ENCODE peak calls at places on chromosomes 12 and 14, in ten cellular contexts. I is stimulated activated CD4-positive, alpha-beta T cell treated with anti-CD3 and anti-CD28 coated beads, Interleukin-15, amount 100 ng/mL, for 1 hour; J is occipital lobe; T is brain microvascular endothelial cell; H is skeletal muscle cell; N is NCI-H2171 treated with DMSO at 0.1 percent for 48 hours; Z is nucleus accumbens; A is EL; U is activated CD8-positive, alpha-beta T cell treated with anti-CD3 and anti-CD28 coated beads for 36 hours; B is activated CD4-positive, alpha-beta T cell treated with anti-CD3 and anti-CD28 coated beads for 4 hours. D is an unnamed sample.

GRCh38 chr12:75766263-75767160 is 255.1 kb upstream of the KRR1 start:
- DNase-seq in J (no peak), Z (no peak), I (no peak), A (peak; percentile 72), H (peak; percentile 43), B (no peak), N (no peak), T (peak; percentile 38), U (no peak), D (no peak)

GRCh38 chr14:74346341-74346740 is 1.9 kb upstream of the VRTN start:
- DNase-seq in I (no peak), N (peak; percentile 8), H (no peak), T (no peak), A (no peak), J (no peak), U (no peak), B (no peak), Z (no peak), D (no peak)

GRCh38 chr14:104023325-104024055 is 62.0 kb upstream of the ASPG start:
- DNase-seq in I (no peak), A (no peak), B (no peak), H (no peak), T (no peak), J (no peak), N (no peak), Z (no peak), U (no peak), D (no peak)

GRCh38 chr12:124862768-124863408 is 776 bp downstream of the SCARB1 start:
- DNase-seq in U (peak; percentile 57), I (no peak), N (no peak), H (no peak), A (peak; percentile 38), J (peak; percentile 58), Z (peak; percentile 46), T (peak; percentile 29), B (no peak), D (no peak)

GRCh38 chr12:123532808-123533649 is 490 bp downstream of the RILPL1 start:
- DNase-seq in H (no peak), U (no peak), I (no peak), N (no peak), B (peak; percentile 8), Z (peak; percentile 34), T (no peak), A (peak; percentile 53), J (no peak), D (no peak)

GRCh38 chr14:29216774-29217232 is 450.2 kb downstream of the FOXG1 start:
- DNase-seq in J (no peak), Z (no peak), U (no peak), I (no peak), B (no peak), H (no peak), A (no peak), N (peak; percentile 99), T (no peak), D (peak; percentile 16)

GRCh38 chr12:57270966-57271470 is 20.0 kb upstream of the STAC3 start:
- DNase-seq in H (no peak), B (no peak), T (no peak), Z (no peak), N (no peak), A (no peak), J (no peak), I (no peak), U (no peak), D (no peak)

GRCh38 chr12:94779520-94779919 is 129.2 kb upstream of the TMCC3 start:
- DNase-seq in A (peak; percentile 81), B (no peak), U (no peak), N (no peak), Z (no peak), T (peak; percentile 79), H (peak; percentile 65), I (no peak), J (no peak), D (peak; percentile 96)

GRCh38 chr14:56224691-56225681 is 106.8 kb downstream of the PELI2 start:
- DNase-seq in U (no peak), Z (no peak), N (no peak), I (no peak), T (no peak), J (no peak), A (no peak), H (no peak), B (no peak), D (no peak)

GRCh38 chr12:113224955-113225354 is 3.7 kb downstream of the TPCN1 start:
- DNase-seq in Z (no peak), B (no peak), H (no peak), U (no peak), I (no peak), A (no peak), T (no peak), J (no peak), N (no peak), D (no peak)

GRCh38 chr12:98409543-98409942 is 105.8 kb upstream of the TMPO start:
- DNase-seq in J (no peak), T (no peak), A (no peak), H (no peak), I (no peak), B (no peak), Z (no peak), U (no peak), N (no peak), D (no peak)

GRCh38 chr12:52809166-52809565 is 4.8 kb downstream of the KRT4 start:
- DNase-seq in J (no peak), B (no peak), N (no peak), Z (no peak), U (no peak), A (no peak), I (no peak), H (no peak), T (no peak), D (no peak)

GRCh38 chr14:34722723-34723545 is 8.5 kb upstream of the CFL2 start:
- DNase-seq in N (peak; percentile 73), Z (peak; percentile 7), B (peak; percentile 46), J (peak; percentile 13), U (peak; percentile 56), T (peak; percentile 52), H (no peak), A (peak; percentile 76), I (no peak), D (no peak)

D was measured in astrocyte of the cerebellum.